ENCODE peak calls at places on chromosomes 7 and 10, in five cellular contexts. W is SHP77, A is endothelial cell of umbilical vein, U is T-helper 2 cell, G is hippocampal formation. T is an unnamed sample.

GRCh38 chr7:14191686-14192098 is 202.2 kb upstream of the ETV1 start:
- DNase-seq in G (no peak), W (no peak), A (no peak), U (no peak), T (no peak)

GRCh38 chr10:123385508-123385907 is 231.3 kb downstream of the BUB3 start:
- DNase-seq in U (no peak), A (no peak), W (no peak), G (no peak), T (no peak)

GRCh38 chr7:148865283-148865682 is 18.8 kb downstream of the EZH2 start:
- DNase-seq in A (no peak), U (no peak), W (no peak), G (no peak), T (no peak)

GRCh38 chr10:107631876-107632275 is 467.4 kb upstream of the SORCS1 start:
- DNase-seq in G (no peak), U (no peak), A (no peak), W (no peak), T (no peak)

GRCh38 chr10:113436836-113437235 is 116.0 kb upstream of the HABP2 start:
- DNase-seq in U (no peak), G (no peak), W (no peak), A (no peak), T (no peak)

GRCh38 chr10:30392564-30392990 is 41.4 kb upstream of the MAP3K8 start:
- DNase-seq in G (peak; percentile 21), A (peak; percentile 61), U (peak; percentile 65), W (peak; percentile 53), T (peak; percentile 77)

GRCh38 chr7:95907337-95907736 is 135.0 kb downstream of the DYNC1I1 start:
- DNase-seq in W (no peak), G (no peak), A (no peak), U (no peak), T (no peak)

GRCh38 chr7:95578299-95578855 is 17.9 kb downstream of the PDK4 start:
- DNase-seq in G (no peak), A (no peak), W (peak; percentile 13), U (no peak), T (no peak)

GRCh38 chr7:4832711-4833110 is 29.1 kb downstream of the PAPOLB start:
- DNase-seq in U (no peak), W (no peak), G (no peak), A (no peak), T (no peak)

GRCh38 chr10:97069026-97069425 is 116.7 kb downstream of the SLIT1 start:
- DNase-seq in U (no peak), W (no peak), A (no peak), G (no peak), T (no peak)

GRCh38 chr10:74963549-74963948 is 137.1 kb downstream of the KAT6B start:
- DNase-seq in G (no peak), W (no peak), U (no peak), A (no peak), T (no peak)

GRCh38 chr10:34217524-34217923 is 597.6 kb downstream of the PARD3 start:
- DNase-seq in A (no peak), G (no peak), W (no peak), U (no peak), T (no peak)

GRCh38 chr10:22927661-22928403 is at the start of gene ARMC3:
- DNase-seq in U (peak; percentile 56), A (peak; percentile 57), W (peak; percentile 44), G (peak; percentile 75), T (peak; percentile 85)

GRCh38 chr7:70634610-70635068 is 497.3 kb upstream of the GALNT17 start:
- DNase-seq in A (no peak), G (no peak), W (no peak), U (no peak), T (no peak)